ENCODE peak calls at places on chromosomes 13 and 19, in six cellular contexts. W, R, Z, E, G and J are unnamed samples.
A peak's percentile ranks its signal among the peaks of the same experiment; 100 is the strongest.

GRCh38 chr13:97851269-97851668 is 102.2 kb upstream of the IPO5 start:
- DNase-seq in Z (no peak), G (no peak), E (no peak), W (no peak), R (no peak), J (no peak)

GRCh38 chr13:96824110-96824509 is 170.2 kb downstream of the OXGR1 start:
- DNase-seq in W (no peak), E (no peak), Z (no peak), R (no peak), G (no peak), J (no peak)

GRCh38 chr13:27034678-27035111 is 136.9 kb downstream of the USP12 start:
- DNase-seq in G (no peak), W (no peak), Z (no peak), R (no peak), E (no peak), J (no peak)

GRCh38 chr13:35283856-35284255 is 192.6 kb downstream of the MAB21L1 start:
- DNase-seq in E (no peak), Z (no peak), R (no peak), G (no peak), W (no peak), J (peak; percentile 8)

GRCh38 chr19:3712663-3713531 is 4.7 kb downstream of the TJP3 start:
- DNase-seq in W (no peak), E (no peak), R (peak; percentile 66), Z (no peak), G (no peak), J (peak; percentile 78)

GRCh38 chr13:113491418-113491883 is 940 bp upstream of the DCUN1D2 start:
- DNase-seq in W (no peak), E (no peak), R (no peak), G (no peak), Z (peak; percentile 52), J (peak; percentile 33)

GRCh38 chr13:76991432-76991795 is 467 bp upstream of the CLN5 start:
- DNase-seq in G (no peak), E (peak; percentile 83), W (no peak), Z (no peak), R (peak; percentile 43), J (peak; percentile 54)

GRCh38 chr19:16559896-16560295 is 12.3 kb downstream of the SLC35E1 start:
- DNase-seq in R (no peak), Z (no peak), G (no peak), E (no peak), W (no peak), J (no peak)

GRCh38 chr19:19098084-19098702 is 34.4 kb downstream of the SLC25A42 start:
- DNase-seq in G (no peak), E (no peak), W (no peak), Z (no peak), R (no peak), J (no peak)

GRCh38 chr13:80379245-80379644 is 38.3 kb upstream of the SPRY2 start:
- DNase-seq in E (no peak), Z (no peak), R (no peak), W (no peak), G (no peak), J (no peak)

GRCh38 chr13:48746816-48747215 is 93.1 kb downstream of the CYSLTR2 start:
- DNase-seq in E (no peak), W (no peak), R (no peak), Z (no peak), G (no peak), J (no peak)

GRCh38 chr19:41595258-41595889 is 19.4 kb downstream of the CEACAM21 start:
- DNase-seq in E (peak; percentile 86), G (peak; percentile 29), W (peak; percentile 22), Z (peak; percentile 69), R (no peak), J (peak; percentile 61)

GRCh38 chr19:7444042-7444441 is 44.8 kb downstream of the PEX11G start:
- DNase-seq in G (no peak), W (no peak), R (no peak), E (no peak), Z (no peak), J (no peak)

GRCh38 chr19:39858541-39858940 is 12.4 kb upstream of the FBL start:
- DNase-seq in E (peak; percentile 82), G (no peak), R (no peak), W (no peak), Z (no peak), J (peak; percentile 50)

GRCh38 chr13:100530645-100531044 is 57.9 kb downstream of the GGACT start:
- DNase-seq in Z (no peak), G (no peak), R (no peak), E (no peak), W (peak; percentile 58), J (no peak)

GRCh38 chr13:35157143-35157755 is 215.2 kb downstream of the NBEA start:
- DNase-seq in W (peak; percentile 61), Z (no peak), G (no peak), E (peak; percentile 53), R (no peak), J (peak; percentile 18)

GRCh38 chr13:112250788-112251445 is 125.2 kb upstream of the SPACA7 start:
- DNase-seq in R (no peak), G (no peak), Z (no peak), E (no peak), W (no peak), J (no peak)

GRCh38 chr13:95136638-95137037 is 164.6 kb downstream of the ABCC4 start:
- DNase-seq in R (no peak), Z (no peak), E (no peak), G (no peak), W (no peak), J (no peak)

GRCh38 chr13:34334984-34335661 is 517.2 kb downstream of the RFC3 start:
- DNase-seq in Z (no peak), G (no peak), W (no peak), E (no peak), R (no peak), J (no peak)

GRCh38 chr19:10334340-10335148 is 1.2 kb upstream of the RAVER1 start:
- DNase-seq in W (peak; percentile 95), R (peak; percentile 93), Z (peak; percentile 89), G (peak; percentile 95), E (peak; percentile 60), J (peak; percentile 97)

GRCh38 chr19:6466526-6467248 is 2.6 kb downstream of the CRB3 start:
- DNase-seq in W (no peak), R (no peak), E (no peak), Z (no peak), G (no peak), J (no peak)

GRCh38 chr19:3176715-3177501 is 1.7 kb upstream of the S1PR4 start:
- DNase-seq in G (no peak), E (peak; percentile 84), W (no peak), R (peak; percentile 87), Z (no peak), J (peak; percentile 71)

GRCh38 chr19:1882089-1882785 is 3.1 kb downstream of the ABHD17A start:
- DNase-seq in G (no peak), W (no peak), Z (no peak), E (peak; percentile 90), R (no peak), J (peak; percentile 51)

GRCh38 chr13:68550330-68550729 is 1320.2 kb upstream of the PCDH9 start:
- DNase-seq in G (no peak), W (no peak), Z (no peak), R (no peak), E (no peak), J (no peak)

GRCh38 chr13:89660752-89661151 is 1686.7 kb upstream of the MIR17HG start:
- DNase-seq in R (no peak), G (no peak), W (no peak), Z (no peak), E (no peak), J (no peak)

GRCh38 chr13:23450340-23451046 is 17.0 kb upstream of the SACS start:
- DNase-seq in Z (peak; percentile 55), G (no peak), W (no peak), R (no peak), E (no peak), J (no peak)

GRCh38 chr19:46614114-46614701 is 10.7 kb downstream of the PTGIR start:
- DNase-seq in E (peak; percentile 93), W (peak; percentile 91), G (no peak), Z (peak; percentile 92), R (peak; percentile 81), J (peak; percentile 88)

GRCh38 chr13:107743983-107744382 is 471.4 kb downstream of the LIG4 start:
- DNase-seq in R (no peak), E (no peak), Z (no peak), G (no peak), W (no peak), J (no peak)

GRCh38 chr13:32224916-32225315 is 90.2 kb downstream of the ZAR1L start:
- DNase-seq in W (no peak), R (no peak), E (no peak), G (no peak), Z (no peak), J (no peak)

GRCh38 chr13:42926043-42926442 is 66.0 kb downstream of the EPSTI1 start:
- DNase-seq in R (no peak), E (no peak), W (no peak), Z (no peak), G (no peak), J (no peak)

GRCh38 chr13:112733661-112734379 is 44.0 kb downstream of the ATP11A start:
- DNase-seq in Z (no peak), G (no peak), R (no peak), W (no peak), E (no peak), J (no peak)

GRCh38 chr19:51365211-51366049 is 758 bp downstream of the ETFB start:
- DNase-seq in G (peak; percentile 34), W (peak; percentile 22), R (no peak), E (peak; percentile 29), Z (no peak), J (peak; percentile 45)

GRCh38 chr19:639251-640155 is at the start of gene FGF22:
- DNase-seq in E (peak; percentile 91), Z (peak; percentile 98), R (peak; percentile 90), W (peak; percentile 91), G (peak; percentile 61), J (peak; percentile 97)

GRCh38 chr19:45681391-45682015 is 10.2 kb downstream of the SNRPD2 start:
- DNase-seq in G (peak; percentile 76), R (peak; percentile 87), E (peak; percentile 90), W (peak; percentile 61), Z (peak; percentile 80), J (peak; percentile 93)

GRCh38 chr19:20371911-20372310 is 193.7 kb downstream of the ZNF737 start:
- DNase-seq in R (no peak), E (no peak), Z (no peak), G (peak; percentile 24), W (no peak), J (no peak)

GRCh38 chr19:39136225-39136940 is 10.8 kb downstream of the PAK4 start:
- DNase-seq in Z (no peak), E (no peak), G (no peak), R (no peak), W (no peak), J (peak; percentile 87)